ENCODE peak calls at places on chromosomes 4 and X, in ten cellular contexts. W is neural progenitor cell, M is upper lobe of right lung, R is HAP-1, D is PC-3, P is psoas muscle, B is Panc1, Y is GM23248, G is aorta, Q is kidney. J is an unnamed sample.

GRCh38 chr4:113106076-113106475 is 56.6 kb downstream of the ANK2 start:
- DNase-seq in M (no peak), G (no peak), W (no peak), P (no peak), D (peak; percentile 57), Y (peak; percentile 77), R (no peak), Q (no peak), B (peak; percentile 8), J (peak; percentile 10)

GRCh38 chr4:148442830-148443549 is 776 bp upstream of the NR3C2 start:
- DNase-seq in R (peak; percentile 18), B (no peak), M (no peak), Y (no peak), W (no peak), Q (peak; percentile 89), G (peak; percentile 77), D (no peak), P (peak; percentile 35), J (no peak)

GRCh38 chrX:7252013-7252610 is 104.2 kb upstream of the PUDP start:
- DNase-seq in D (peak; percentile 85), M (peak; percentile 64), W (no peak), P (no peak), Y (no peak), B (no peak), G (no peak), Q (peak; percentile 62), R (no peak), J (no peak)

GRCh38 chr4:10492486-10492885 is 35.3 kb upstream of the ZNF518B start:
- DNase-seq in W (no peak), Y (no peak), Q (no peak), G (no peak), M (no peak), P (no peak), D (no peak), R (no peak), B (no peak), J (no peak)

GRCh38 chrX:116239944-116240391 is 69.4 kb downstream of the AGTR2 start:
- DNase-seq in M (no peak), D (peak; percentile 80), B (no peak), W (no peak), G (no peak), Q (no peak), P (no peak), R (no peak), Y (peak; percentile 69), J (no peak)

GRCh38 chr4:158371158-158371557 is 150.5 kb upstream of the RXFP1 start:
- DNase-seq in Q (no peak), G (no peak), P (no peak), Y (peak; percentile 60), D (peak; percentile 50), R (no peak), W (no peak), B (peak; percentile 1), M (no peak), J (peak; percentile 9)

GRCh38 chr4:7049295-7049694 is 6.1 kb downstream of the TADA2B start:
- DNase-seq in Y (no peak), W (no peak), B (no peak), M (no peak), P (no peak), R (no peak), G (peak; percentile 20), Q (no peak), D (no peak), J (no peak)

GRCh38 chr4:98648602-98649001 is 9.8 kb downstream of the TSPAN5 start:
- DNase-seq in D (no peak), B (no peak), R (no peak), M (no peak), W (no peak), Y (no peak), G (no peak), P (no peak), Q (no peak), J (no peak)

GRCh38 chr4:5404073-5404472 is 304.3 kb downstream of the EVC2 start:
- DNase-seq in D (no peak), G (no peak), R (no peak), Y (no peak), Q (no peak), B (no peak), P (no peak), M (no peak), W (no peak), J (no peak)

GRCh38 chr4:11028334-11028733 is 343.8 kb upstream of the CLNK start:
- DNase-seq in D (no peak), B (no peak), G (no peak), Q (no peak), W (no peak), P (no peak), R (no peak), M (no peak), Y (no peak), J (no peak)

GRCh38 chr4:108779958-108780357 is 17.1 kb upstream of the ETNPPL start:
- DNase-seq in P (no peak), Q (no peak), R (no peak), D (no peak), Y (no peak), B (no peak), G (no peak), M (no peak), W (no peak), J (no peak)

GRCh38 chrX:40746536-40746935 is 11.2 kb upstream of the MED14 start:
- DNase-seq in R (no peak), G (no peak), D (no peak), W (no peak), B (no peak), P (no peak), Q (no peak), M (no peak), Y (no peak), J (no peak)

GRCh38 chrX:40755291-40756249 is 20.2 kb upstream of the MED14 start:
- DNase-seq in P (peak; percentile 69), Q (no peak), D (no peak), W (no peak), G (peak; percentile 83), Y (peak; percentile 80), B (no peak), R (no peak), M (no peak), J (no peak)

GRCh38 chrX:40748977-40749376 is 13.6 kb upstream of the MED14 start:
- DNase-seq in Q (no peak), M (no peak), P (no peak), Y (no peak), W (no peak), G (no peak), D (no peak), R (no peak), B (no peak), J (no peak)

GRCh38 chrX:40749874-40750273 is 14.5 kb upstream of the MED14 start:
- DNase-seq in W (no peak), R (no peak), Q (no peak), G (no peak), Y (peak; percentile 13), D (no peak), P (no peak), B (no peak), M (no peak), J (no peak)
- H3K4me3 ChIP-seq in W (no peak overlapping the region), R (no peak overlapping the region), Q (no peak overlapping the region), G (no peak overlapping the region), Y (peak overlapping the region; percentile 37), D (no peak overlapping the region), P (peak overlapping the region; percentile 13), B (no peak overlapping the region), M (no peak overlapping the region), J (no peak overlapping the region)

GRCh38 chr4:54213001-54213400 is 16.1 kb upstream of the PDGFRA start:
- DNase-seq in B (no peak), Q (no peak), P (no peak), Y (peak; percentile 39), M (no peak), D (no peak), R (no peak), G (no peak), W (no peak), J (no peak)

GRCh38 chr4:54218736-54219135 is 10.4 kb upstream of the PDGFRA start:
- DNase-seq in Q (no peak), W (no peak), R (no peak), D (no peak), M (no peak), P (no peak), B (no peak), G (no peak), Y (no peak), J (no peak)

GRCh38 chr4:54213812-54214211 is 15.3 kb upstream of the PDGFRA start:
- DNase-seq in M (no peak), P (no peak), D (peak; percentile 34), Y (peak; percentile 75), Q (no peak), B (no peak), W (no peak), R (peak; percentile 71), G (no peak), J (no peak)

GRCh38 chr4:54215379-54216072 is 13.6 kb upstream of the PDGFRA start:
- DNase-seq in R (no peak), M (no peak), D (no peak), P (no peak), B (no peak), G (no peak), Q (no peak), Y (peak; percentile 47), W (no peak), J (no peak)

DNA sequence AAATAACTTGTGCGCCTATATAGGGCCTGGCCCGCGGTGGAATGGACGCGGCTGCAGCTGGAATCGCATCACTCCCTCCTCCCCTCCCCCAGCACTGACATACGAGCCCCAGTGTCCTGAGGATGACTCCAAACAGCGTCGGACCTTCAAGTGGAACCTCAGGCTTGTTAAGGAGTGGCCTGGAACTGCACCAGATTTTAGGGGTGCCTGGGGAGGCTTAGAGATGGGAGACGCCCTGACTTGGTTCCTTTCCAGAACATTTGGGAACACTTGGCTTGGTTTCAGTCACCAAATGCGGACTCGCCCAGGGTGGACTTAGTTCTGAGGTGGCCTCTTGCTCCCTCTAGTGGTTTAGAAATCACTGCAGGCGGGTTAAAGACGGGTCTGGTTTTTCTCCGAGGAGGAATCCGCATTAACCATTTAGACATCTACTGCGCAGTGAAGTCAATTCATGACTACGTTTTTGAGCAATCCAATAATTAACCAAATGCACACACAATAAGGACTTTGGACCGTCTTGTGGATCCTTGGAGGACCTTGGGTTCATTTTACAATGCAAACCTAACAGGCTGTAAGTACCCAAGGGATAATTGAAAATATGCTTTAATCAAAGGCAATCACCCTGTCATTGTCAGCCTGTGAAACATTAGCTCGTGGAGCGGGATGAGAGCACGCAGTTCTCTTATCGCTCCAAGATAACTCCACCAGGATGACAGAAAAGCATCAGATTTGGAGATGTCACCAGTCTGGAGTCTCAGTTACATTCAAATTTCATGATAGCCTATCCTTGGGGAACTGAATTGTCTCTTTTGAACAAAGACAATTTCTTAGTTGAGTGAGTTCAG is 11.2 kb upstream of the PDGFRA start:
- DNase-seq in P (peak; percentile 76), D (peak; percentile 94), G (peak; percentile 82), M (peak; percentile 70), R (peak; percentile 87), Y (peak; percentile 90), B (peak; percentile 80), W (peak; percentile 88), Q (peak; percentile 87), J (no peak)
- H3K4me3 ChIP-seq in P (peak overlapping the region; percentile 61), D (peak overlapping the region; percentile 70), G (peak overlapping the region; percentile 9), M (peak overlapping the region; percentile 35), R (peak overlapping the region; percentile 25), Y (peak overlapping the region; percentile 72), B (peak overlapping the region; percentile 41), W (peak overlapping the region; percentile 41), Q (peak overlapping the region; percentile 69), J (peak overlapping the region; percentile 62)

GRCh38 chr4:38673109-38673978 is 9.3 kb downstream of the KLF3 start:
- DNase-seq in P (no peak), M (peak; percentile 79), W (no peak), Y (peak; percentile 73), B (no peak), D (peak; percentile 71), Q (peak; percentile 89), R (peak; percentile 26), G (peak; percentile 80), J (no peak)
- H3K4me3 ChIP-seq in P (no peak overlapping the region), M (no peak overlapping the region), W (no peak overlapping the region), Y (peak overlapping the region; percentile 28), B (no peak overlapping the region), D (peak overlapping the region; percentile 46), Q (peak overlapping the region; percentile 9), R (no peak overlapping the region), G (no peak overlapping the region), J (no peak overlapping the region)

GRCh38 chrX:118536687-118537461 is 41.3 kb downstream of the DOCK11 start:
- DNase-seq in Y (peak; percentile 31), M (no peak), G (no peak), W (peak; percentile 20), B (no peak), D (peak; percentile 10), Q (no peak), P (no peak), R (peak; percentile 51), J (no peak)
- H3K4me3 ChIP-seq in Y (no peak overlapping the region), M (no peak overlapping the region), G (no peak overlapping the region), W (no peak overlapping the region), B (no peak overlapping the region), D (no peak overlapping the region), Q (peak overlapping the region; percentile 34), P (no peak overlapping the region), R (no peak overlapping the region), J (peak overlapping the region; percentile 18)

J was measured in AG04449.